ENCODE peak calls at places on chromosomes 1 and 21, in nine cellular contexts. One of them, this sample, is unnamed.

GRCh38 chr1:154870117-154870571 is at the start of gene KCNN3:
- DNase-seq in stomach: peak; percentile 94
- DNase-seq in SK-N-SH: peak; percentile 96
- DNase-seq in upper lobe of left lung: peak; percentile 95
- DNase-seq in suprapubic skin: peak; percentile 92
- DNase-seq in K562: peak; percentile 99
- DNase-seq in H1: peak; percentile 84
- DNase-seq in transverse colon: peak; percentile 92
- DNase-seq in HepG2: peak; percentile 68
- DNase-seq in this sample: peak; percentile 96

GRCh38 chr1:199561334-199561733 is 466.2 kb upstream of the NR5A2 start:
- DNase-seq in transverse colon: no peak
- DNase-seq in upper lobe of left lung: no peak
- DNase-seq in SK-N-SH: no peak
- DNase-seq in stomach: no peak
- DNase-seq in HepG2: no peak
- DNase-seq in suprapubic skin: no peak
- DNase-seq in K562: no peak
- DNase-seq in H1: no peak
- DNase-seq in this sample: no peak

GRCh38 chr21:27681038-27681437 is 714.1 kb upstream of the ADAMTS5 start:
- DNase-seq in suprapubic skin: no peak
- DNase-seq in K562: no peak
- DNase-seq in stomach: no peak
- DNase-seq in transverse colon: no peak
- DNase-seq in HepG2: no peak
- DNase-seq in SK-N-SH: no peak
- DNase-seq in upper lobe of left lung: no peak
- DNase-seq in H1: no peak
- DNase-seq in this sample: no peak

GRCh38 chr1:87760100-87760499 is 431.4 kb downstream of the LMO4 start:
- DNase-seq in K562: no peak
- DNase-seq in stomach: no peak
- DNase-seq in H1: no peak
- DNase-seq in suprapubic skin: no peak
- DNase-seq in upper lobe of left lung: no peak
- DNase-seq in HepG2: no peak
- DNase-seq in SK-N-SH: no peak
- DNase-seq in transverse colon: no peak
- DNase-seq in this sample: no peak

GRCh38 chr1:208988811-208989222 is 594.7 kb upstream of the CAMK1G start:
- DNase-seq in HepG2: no peak
- DNase-seq in stomach: no peak
- DNase-seq in upper lobe of left lung: no peak
- DNase-seq in suprapubic skin: no peak
- DNase-seq in SK-N-SH: peak; percentile 35
- DNase-seq in K562: no peak
- DNase-seq in transverse colon: peak; percentile 11
- DNase-seq in H1: no peak
- DNase-seq in this sample: no peak

GRCh38 chr1:48236716-48237470 is 14.4 kb downstream of the SLC5A9 start:
- DNase-seq in stomach: no peak
- DNase-seq in K562: peak; percentile 45
- DNase-seq in upper lobe of left lung: no peak
- DNase-seq in SK-N-SH: peak; percentile 62
- DNase-seq in H1: no peak
- DNase-seq in suprapubic skin: peak; percentile 26
- DNase-seq in transverse colon: no peak
- DNase-seq in HepG2: peak; percentile 28
- DNase-seq in this sample: no peak

GRCh38 chr1:191348328-191348727 is 809.9 kb upstream of the RGS18 start:
- DNase-seq in HepG2: no peak
- DNase-seq in H1: no peak
- DNase-seq in transverse colon: no peak
- DNase-seq in stomach: no peak
- DNase-seq in K562: no peak
- DNase-seq in SK-N-SH: no peak
- DNase-seq in suprapubic skin: no peak
- DNase-seq in upper lobe of left lung: no peak
- DNase-seq in this sample: no peak

GRCh38 chr21:15208787-15209186 is 144.0 kb upstream of the NRIP1 start:
- DNase-seq in suprapubic skin: no peak
- DNase-seq in H1: no peak
- DNase-seq in K562: no peak
- DNase-seq in stomach: no peak
- DNase-seq in SK-N-SH: no peak
- DNase-seq in HepG2: no peak
- DNase-seq in transverse colon: no peak
- DNase-seq in upper lobe of left lung: no peak
- DNase-seq in this sample: no peak

DNA sequence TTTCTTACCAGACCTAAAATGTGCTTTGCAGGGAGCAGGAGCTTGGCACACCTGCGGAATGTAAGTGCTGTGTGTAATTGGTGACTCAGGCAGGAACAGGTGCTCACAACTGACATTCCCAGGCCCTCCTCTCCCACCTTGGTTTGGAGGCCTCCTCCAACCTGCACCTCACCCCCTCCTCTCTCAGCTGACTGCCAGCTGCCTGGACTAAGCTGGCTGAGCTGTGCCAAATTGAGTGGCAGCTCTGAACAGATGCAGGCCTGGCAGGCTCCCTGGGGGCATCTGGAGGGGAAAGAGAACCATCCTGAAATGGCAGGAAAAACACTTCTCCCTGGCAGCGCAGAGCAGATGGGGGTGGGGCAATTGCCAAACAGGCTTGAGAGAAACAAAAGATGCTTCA is 91.7 kb upstream of the PGBD5 start:
- DNase-seq in K562: no peak
- DNase-seq in HepG2: no peak
- DNase-seq in H1: no peak
- DNase-seq in suprapubic skin: no peak
- DNase-seq in stomach: no peak
- DNase-seq in SK-N-SH: peak; percentile 61
- DNase-seq in transverse colon: no peak
- DNase-seq in upper lobe of left lung: no peak
- DNase-seq in this sample: no peak
- TF ChIP-seq EP300 in K562: no peak
- TF ChIP-seq EP300 in HepG2: no peak
- TF ChIP-seq EP300 in H1: no peak
- TF ChIP-seq EP300 in suprapubic skin: no peak
- TF ChIP-seq EP300 in stomach: no peak
- TF ChIP-seq EP300 in SK-N-SH: peak; percentile 69
- TF ChIP-seq EP300 in transverse colon: no peak
- TF ChIP-seq EP300 in upper lobe of left lung: no peak
- TF ChIP-seq EP300 in this sample: no peak

GRCh38 chr1:235938714-235939487 is 72.2 kb upstream of the LYST start:
- DNase-seq in H1: no peak
- DNase-seq in SK-N-SH: no peak
- DNase-seq in HepG2: no peak
- DNase-seq in stomach: no peak
- DNase-seq in suprapubic skin: no peak
- DNase-seq in upper lobe of left lung: no peak
- DNase-seq in K562: no peak
- DNase-seq in transverse colon: no peak
- DNase-seq in this sample: no peak

GRCh38 chr1:235933017-235933416 is 66.3 kb upstream of the LYST start:
- DNase-seq in stomach: no peak
- DNase-seq in HepG2: no peak
- DNase-seq in upper lobe of left lung: no peak
- DNase-seq in H1: no peak
- DNase-seq in SK-N-SH: no peak
- DNase-seq in suprapubic skin: no peak
- DNase-seq in transverse colon: no peak
- DNase-seq in K562: no peak
- DNase-seq in this sample: no peak

GRCh38 chr1:235933483-235934116 is 66.9 kb upstream of the LYST start:
- DNase-seq in K562: no peak
- DNase-seq in HepG2: no peak
- DNase-seq in SK-N-SH: no peak
- DNase-seq in upper lobe of left lung: peak; percentile 46
- DNase-seq in transverse colon: no peak
- DNase-seq in suprapubic skin: no peak
- DNase-seq in stomach: no peak
- DNase-seq in H1: no peak
- DNase-seq in this sample: no peak

GRCh38 chr1:235937123-235937522 is 70.4 kb upstream of the LYST start:
- DNase-seq in stomach: no peak
- DNase-seq in SK-N-SH: no peak
- DNase-seq in upper lobe of left lung: no peak
- DNase-seq in transverse colon: no peak
- DNase-seq in H1: no peak
- DNase-seq in K562: no peak
- DNase-seq in suprapubic skin: no peak
- DNase-seq in HepG2: no peak
- DNase-seq in this sample: no peak

GRCh38 chr1:235935506-235936224 is 69.0 kb upstream of the LYST start:
- DNase-seq in stomach: no peak
- DNase-seq in transverse colon: no peak
- DNase-seq in SK-N-SH: no peak
- DNase-seq in K562: no peak
- DNase-seq in upper lobe of left lung: peak; percentile 46
- DNase-seq in suprapubic skin: no peak
- DNase-seq in H1: no peak
- DNase-seq in HepG2: no peak
- DNase-seq in this sample: no peak
- TF ChIP-seq POLR2AphosphoS5 in stomach: no peak
- TF ChIP-seq POLR2AphosphoS5 in transverse colon: no peak
- TF ChIP-seq POLR2AphosphoS5 in SK-N-SH: no peak
- TF ChIP-seq POLR2AphosphoS5 in K562: no peak
- TF ChIP-seq POLR2AphosphoS5 in upper lobe of left lung: no peak
- TF ChIP-seq POLR2AphosphoS5 in suprapubic skin: no peak
- TF ChIP-seq POLR2AphosphoS5 in H1: no peak
- TF ChIP-seq POLR2AphosphoS5 in HepG2: no peak
- TF ChIP-seq POLR2AphosphoS5 in this sample: no peak

GRCh38 chr21:43654806-43655489 is 4.3 kb downstream of the HSF2BP start:
- DNase-seq in HepG2: no peak
- DNase-seq in upper lobe of left lung: no peak
- DNase-seq in transverse colon: no peak
- DNase-seq in K562: no peak
- DNase-seq in SK-N-SH: no peak
- DNase-seq in stomach: no peak
- DNase-seq in suprapubic skin: no peak
- DNase-seq in H1: no peak
- DNase-seq in this sample: no peak
- TF ChIP-seq EP300 in HepG2: no peak
- TF ChIP-seq EP300 in upper lobe of left lung: no peak
- TF ChIP-seq EP300 in transverse colon: no peak
- TF ChIP-seq EP300 in K562: no peak
- TF ChIP-seq EP300 in SK-N-SH: no peak
- TF ChIP-seq EP300 in stomach: no peak
- TF ChIP-seq EP300 in suprapubic skin: no peak
- TF ChIP-seq EP300 in H1: no peak
- TF ChIP-seq EP300 in this sample: no peak

DNA sequence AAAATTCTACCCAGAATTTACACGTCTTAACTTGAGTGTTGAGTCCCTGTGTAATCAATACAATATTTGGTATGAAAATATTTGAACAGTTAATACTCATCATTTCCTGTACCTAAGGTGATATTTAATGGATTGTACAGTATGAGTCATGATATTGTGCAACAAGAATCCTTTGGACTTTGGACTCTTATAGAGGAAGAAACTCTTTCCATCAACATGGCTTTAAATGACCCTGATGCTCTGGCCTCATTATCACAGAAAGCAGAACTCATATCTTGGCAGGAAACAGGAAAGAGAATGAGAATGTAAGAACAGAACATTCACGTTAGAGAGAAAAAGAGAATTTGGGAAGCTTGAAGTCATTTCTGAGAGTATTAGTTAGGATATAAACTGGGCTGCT is 168.8 kb upstream of the B3GALT2 start:
- DNase-seq in K562: no peak
- DNase-seq in H1: no peak
- DNase-seq in stomach: no peak
- DNase-seq in suprapubic skin: no peak
- DNase-seq in transverse colon: no peak
- DNase-seq in upper lobe of left lung: no peak
- DNase-seq in HepG2: peak; percentile 81
- DNase-seq in SK-N-SH: no peak
- DNase-seq in this sample: no peak
- TF ChIP-seq POLR2AphosphoS5 in K562: no peak
- TF ChIP-seq POLR2AphosphoS5 in H1: no peak
- TF ChIP-seq POLR2AphosphoS5 in stomach: peak; percentile 57
- TF ChIP-seq POLR2AphosphoS5 in suprapubic skin: no peak
- TF ChIP-seq POLR2AphosphoS5 in transverse colon: peak; percentile 70
- TF ChIP-seq POLR2AphosphoS5 in upper lobe of left lung: no peak
- TF ChIP-seq POLR2AphosphoS5 in HepG2: no peak
- TF ChIP-seq POLR2AphosphoS5 in SK-N-SH: no peak
- TF ChIP-seq POLR2AphosphoS5 in this sample: no peak

GRCh38 chr1:29239142-29239541 is 2.8 kb downstream of the PTPRU start:
- DNase-seq in HepG2: peak; percentile 86
- DNase-seq in upper lobe of left lung: no peak
- DNase-seq in stomach: no peak
- DNase-seq in SK-N-SH: peak; percentile 38
- DNase-seq in H1: no peak
- DNase-seq in transverse colon: no peak
- DNase-seq in K562: no peak
- DNase-seq in suprapubic skin: no peak
- DNase-seq in this sample: no peak

GRCh38 chr1:29236993-29237905 is 927 bp downstream of the PTPRU start:
- DNase-seq in stomach: peak; percentile 44
- DNase-seq in H1: no peak
- DNase-seq in SK-N-SH: peak; percentile 79
- DNase-seq in HepG2: peak; percentile 34
- DNase-seq in suprapubic skin: no peak
- DNase-seq in transverse colon: peak; percentile 18
- DNase-seq in upper lobe of left lung: peak; percentile 93
- DNase-seq in K562: peak; percentile 54
- DNase-seq in this sample: peak; percentile 80

GRCh38 chr1:29238601-29238964 is 2.3 kb downstream of the PTPRU start:
- DNase-seq in stomach: no peak
- DNase-seq in HepG2: peak; percentile 25
- DNase-seq in transverse colon: no peak
- DNase-seq in suprapubic skin: no peak
- DNase-seq in upper lobe of left lung: no peak
- DNase-seq in SK-N-SH: no peak
- DNase-seq in K562: no peak
- DNase-seq in H1: no peak
- DNase-seq in this sample: no peak

GRCh38 chr1:29236743-29236992 is 346 bp downstream of the PTPRU start:
- DNase-seq in SK-N-SH: no peak
- DNase-seq in transverse colon: no peak
- DNase-seq in HepG2: no peak
- DNase-seq in K562: no peak
- DNase-seq in stomach: no peak
- DNase-seq in suprapubic skin: no peak
- DNase-seq in H1: no peak
- DNase-seq in upper lobe of left lung: no peak
- DNase-seq in this sample: no peak

DNA sequence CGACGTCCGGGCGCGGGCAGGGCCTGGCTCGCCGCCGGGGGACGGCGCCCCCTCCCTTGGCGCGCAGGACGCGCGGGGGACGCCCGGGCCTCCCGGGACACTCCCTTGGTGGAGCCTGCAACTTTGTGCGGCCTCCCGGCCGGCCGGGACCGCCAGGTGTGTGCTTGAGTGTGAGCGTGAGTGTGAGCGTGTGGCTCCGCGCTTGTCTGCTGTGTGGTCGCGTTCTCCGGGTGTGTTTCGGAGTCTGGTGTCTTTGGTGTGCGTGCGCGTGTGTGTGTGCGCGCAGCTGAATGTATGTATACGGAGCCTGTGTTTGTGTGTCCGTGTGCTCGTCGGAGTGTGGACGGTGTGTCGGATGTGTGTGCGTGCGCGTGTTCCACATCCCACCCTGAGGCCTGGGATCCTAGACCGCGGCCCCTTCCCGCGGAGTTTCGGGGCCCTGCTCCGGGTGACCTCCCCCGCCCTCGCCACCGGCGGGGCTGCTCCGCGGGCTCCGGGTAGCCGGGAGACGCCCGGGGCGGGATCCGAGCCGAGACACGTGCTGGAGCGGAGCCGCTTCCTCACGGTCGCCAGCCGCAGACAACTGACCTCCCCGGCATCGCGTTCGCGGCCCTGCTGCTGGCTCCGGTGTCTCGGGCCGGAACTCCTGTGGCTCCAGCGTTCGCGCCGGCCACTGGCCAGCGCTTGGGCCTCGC is 1.7 kb downstream of the PTPRU start:
- DNase-seq in stomach: peak; percentile 44
- DNase-seq in suprapubic skin: no peak
- DNase-seq in H1: no peak
- DNase-seq in K562: peak; percentile 47
- DNase-seq in transverse colon: peak; percentile 30
- DNase-seq in SK-N-SH: peak; percentile 80
- DNase-seq in HepG2: peak; percentile 34
- DNase-seq in upper lobe of left lung: peak; percentile 91
- DNase-seq in this sample: peak; percentile 81
- TF ChIP-seq EP300 in stomach: no peak
- TF ChIP-seq EP300 in suprapubic skin: no peak
- TF ChIP-seq EP300 in H1: no peak
- TF ChIP-seq EP300 in K562: no peak
- TF ChIP-seq EP300 in transverse colon: no peak
- TF ChIP-seq EP300 in SK-N-SH: no peak
- TF ChIP-seq EP300 in HepG2: no peak
- TF ChIP-seq EP300 in upper lobe of left lung: no peak
- TF ChIP-seq EP300 in this sample: no peak